ENCODE peak calls at places on chromosomes 4 and X, in four cellular contexts. Z is uterus, L is mammary epithelial cell, B is lung. J is an unnamed sample. For H3K4me1, the result is how much of the 10 kb centered on the place peaks cover.

GRCh38 chrX:17697191-17697590 is 40.1 kb upstream of the SCML1 start:
- DNase-seq in Z (no peak), L (peak), B (no peak), J (no peak)

GRCh38 chrX:48491809-48492208 is 15.8 kb downstream of the FTSJ1 start:
- DNase-seq in Z (no peak), L (no peak), B (no peak), J (no peak)

GRCh38 chr4:86891785-86892638 is at the start of gene C4orf36:
- DNase-seq in Z (peak), L (peak), B (peak), J (peak)

GRCh38 chr4:100494166-100494565 is 23.7 kb downstream of the EMCN start:
- DNase-seq in Z (no peak), L (peak), B (no peak), J (no peak)

GRCh38 chrX:119981286-119982070 is 37.9 kb upstream of the NKAP start:
- DNase-seq in Z (no peak), L (peak), B (no peak), J (no peak)

GRCh38 chr4:52376107-52376704 is 282.9 kb downstream of the USP46 start:
- DNase-seq in Z (peak), L (peak), B (no peak), J (no peak)

GRCh38 chr4:20159516-20159915 is 92.2 kb upstream of the SLIT2 start:
- DNase-seq in Z (no peak), L (no peak), B (no peak), J (no peak)

GRCh38 chr4:177108708-177109107 is 201.0 kb upstream of the NEIL3 start:
- DNase-seq in Z (no peak), L (peak), B (no peak), J (no peak)

GRCh38 chr4:182724414-182724813 is 192.8 kb downstream of the DCTD start:
- DNase-seq in Z (no peak), L (peak), B (no peak), J (no peak)

GRCh38 chrX:44914532-44915198 is 41.7 kb downstream of the KDM6A start:
- DNase-seq in Z (no peak), L (no peak), B (no peak), J (no peak)

GRCh38 chrX:129361566-129361965 is 161.7 kb downstream of the SMARCA1 start:
- DNase-seq in Z (no peak), L (no peak), B (no peak), J (no peak)

GRCh38 chr4:182533948-182534347 is 290.7 kb downstream of the TENM3 start:
- DNase-seq in Z (no peak), L (peak), B (no peak), J (no peak)

GRCh38 chrX:143500751-143501150 is 16.5 kb downstream of the SPANXN3 start:
- DNase-seq in Z (no peak), L (no peak), B (no peak), J (no peak)

GRCh38 chrX:22795680-22796079 is 204.1 kb upstream of the DDX53 start:
- DNase-seq in Z (no peak), L (peak), B (no peak), J (no peak)

GRCh38 chr4:148441624-148441985 is 609 bp downstream of the NR3C2 start:
- DNase-seq in Z (peak), L (no peak), B (no peak), J (no peak)

GRCh38 chrX:136910565-136911040 is 30.1 kb upstream of the RBMX start:
- DNase-seq in Z (no peak), L (no peak), B (no peak), J (no peak)

GRCh38 chr4:67879486-67879885 is 4.3 kb downstream of the TMPRSS11D start:
- DNase-seq in Z (no peak), L (no peak), B (no peak), J (no peak)

GRCh38 chrX:31301941-31302340 is 230.1 kb upstream of the FTHL17 start:
- DNase-seq in Z (no peak), L (no peak), B (no peak), J (no peak)

GRCh38 chr4:185820119-185821028 is 8.4 kb upstream of the SORBS2 start:
- DNase-seq in Z (no peak), L (no peak), B (no peak), J (no peak)

GRCh38 chr4:80215449-80216052 is 18.2 kb downstream of the PRDM8 start:
- DNase-seq in Z (no peak), L (no peak), B (no peak), J (no peak)

GRCh38 chrX:154727418-154728323 is 23.2 kb downstream of the GAB3 start:
- DNase-seq in Z (peak), L (peak), B (peak), J (no peak)
- H3K27ac ChIP-seq in Z (peak), L (peak), B (peak), J (no peak)

DNA sequence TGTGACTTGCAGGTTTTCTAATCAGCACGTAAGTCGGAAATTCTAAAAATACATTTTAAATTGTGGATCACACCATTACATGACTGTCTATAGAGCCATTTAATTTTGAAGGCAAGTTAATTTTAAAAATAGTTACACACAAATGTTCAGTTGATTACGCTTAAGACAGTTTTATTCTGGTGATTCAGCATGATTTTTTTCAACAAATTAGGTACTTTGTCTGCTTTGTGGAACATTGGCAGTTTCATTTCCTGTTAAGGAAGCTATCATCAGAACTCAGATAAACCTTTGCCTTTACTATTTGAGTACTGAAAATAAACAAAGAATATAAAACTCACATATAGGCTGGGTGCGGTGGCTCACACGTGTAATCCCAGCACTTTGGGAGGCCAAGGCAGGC is 19.5 kb downstream of the SAT1 start:
- DNase-seq in Z (no peak), L (no peak), B (no peak), J (no peak)
- H3K4me1 ChIP-seq in Z (under half), L (under half), B (under half), J (under half)

GRCh38 chrX:41153453-41153852 is 68.2 kb downstream of the USP9X start:
- DNase-seq in Z (no peak), L (peak), B (no peak), J (no peak)
- H3K27ac ChIP-seq in Z (no peak), L (no peak), B (no peak), J (no peak)

GRCh38 chr4:160652790-160653189 is 1511.0 kb downstream of the FSTL5 start:
- DNase-seq in Z (no peak), L (no peak), B (no peak), J (no peak)
- H3K4me1 ChIP-seq in Z (under half), L (under half), B (under half), J (under half)

GRCh38 chr4:41203169-41203568 is 11.2 kb downstream of the APBB2 start:
- DNase-seq in Z (no peak), L (no peak), B (no peak), J (no peak)
- H3K27ac ChIP-seq in Z (peak), L (no peak), B (peak), J (no peak)

GRCh38 chr4:3877236-3877635 is 111.1 kb downstream of the ADRA2C start:
- DNase-seq in Z (no peak), L (no peak), B (no peak), J (no peak)

GRCh38 chr4:3873446-3874415 is 107.5 kb downstream of the ADRA2C start:
- DNase-seq in Z (no peak), L (no peak), B (no peak), J (no peak)

GRCh38 chr4:3877868-3878267 is 111.7 kb downstream of the ADRA2C start:
- DNase-seq in Z (no peak), L (no peak), B (no peak), J (no peak)

GRCh38 chr4:3874525-3875110 is 108.4 kb downstream of the ADRA2C start:
- DNase-seq in Z (no peak), L (no peak), B (no peak), J (no peak)

GRCh38 chr4:3875466-3875865 is 109.3 kb downstream of the ADRA2C start:
- DNase-seq in Z (no peak), L (no peak), B (no peak), J (no peak)
- H3K4me1 ChIP-seq in Z (under half), L (under half), B (under half), J (under half)

DNA sequence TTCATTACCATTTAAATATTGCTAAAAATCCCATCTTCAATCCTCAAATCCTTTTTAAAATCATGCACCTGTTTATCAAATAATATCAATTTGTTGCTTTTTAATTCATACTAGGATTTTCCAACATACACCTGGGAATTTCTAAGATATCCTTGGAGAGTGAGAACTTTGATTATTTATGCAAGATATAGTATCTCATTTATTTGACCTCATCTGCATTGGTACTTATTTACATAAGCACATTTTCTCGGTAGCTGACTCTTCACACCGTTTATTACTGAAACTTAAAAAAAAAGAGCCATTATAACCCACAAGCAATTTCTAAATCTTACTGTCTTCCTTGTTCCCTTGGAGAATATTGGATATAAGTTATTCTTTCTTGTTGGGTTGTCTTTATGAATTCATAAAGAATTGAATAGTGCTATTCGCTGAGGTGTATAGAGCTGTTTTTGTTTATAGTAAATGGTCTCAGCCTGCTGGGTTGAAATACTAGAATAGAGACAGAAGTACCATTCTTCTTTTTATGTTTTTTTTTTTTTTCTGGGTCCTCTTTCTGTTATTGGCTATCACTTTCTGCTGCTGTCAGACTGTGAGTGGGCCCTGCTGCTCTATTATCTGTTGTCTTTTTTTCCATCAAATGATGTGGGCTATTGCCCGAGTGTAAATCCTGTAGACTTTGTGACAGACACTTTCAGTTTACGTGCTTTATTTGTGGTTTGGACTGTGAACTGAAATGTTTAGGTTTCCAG is 2.9 kb downstream of the UGT8 start:
- DNase-seq in Z (no peak), L (no peak), B (no peak), J (no peak)
- H3K27ac ChIP-seq in Z (no peak), L (no peak), B (no peak), J (no peak)

DNA sequence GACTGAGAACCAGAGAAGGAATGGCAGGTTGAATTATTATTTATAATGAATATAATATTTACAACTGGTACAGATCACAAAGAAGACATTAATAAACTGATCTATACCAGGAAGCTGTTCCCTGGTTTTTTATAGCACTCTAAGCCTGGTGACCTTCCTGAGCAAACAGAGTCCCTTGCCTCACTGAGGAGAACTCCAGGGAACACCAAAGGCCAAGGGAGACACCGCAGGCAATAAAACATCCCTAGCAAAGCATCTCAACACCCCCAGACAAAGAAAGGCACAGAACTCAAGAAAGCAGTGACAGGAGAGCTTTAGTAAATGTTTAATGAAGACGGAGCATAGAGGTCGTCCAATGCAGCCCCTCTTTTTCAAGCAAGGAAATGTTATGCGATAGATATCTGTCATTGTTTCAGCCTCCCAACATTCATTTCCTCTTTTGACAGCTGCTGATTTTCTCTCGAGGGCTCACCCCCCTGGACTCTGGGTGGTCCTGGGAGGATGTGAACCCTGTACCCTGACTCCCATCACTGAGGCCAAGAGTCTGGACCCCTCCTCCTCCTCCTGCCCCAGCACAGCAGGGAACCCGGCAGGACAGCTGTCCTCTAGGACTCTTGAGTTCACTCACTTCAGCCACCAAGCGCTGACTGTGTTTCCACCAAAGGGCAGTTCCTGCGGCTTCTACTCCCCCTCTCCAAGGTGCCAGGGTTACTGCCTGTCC is 342.5 kb upstream of the GATB start:
- DNase-seq in Z (no peak), L (no peak), B (no peak), J (no peak)
- H3K4me1 ChIP-seq in Z (under half), L (under half), B (under half), J (half or more)

GRCh38 chr4:38386011-38386551 is 277.9 kb upstream of the KLF3 start:
- DNase-seq in Z (no peak), L (no peak), B (no peak), J (no peak)
- H3K27ac ChIP-seq in Z (peak), L (no peak), B (no peak), J (no peak)

GRCh38 chr4:1290165-1290977 is 680 bp downstream of the MAEA start:
- DNase-seq in Z (no peak), L (peak), B (no peak), J (no peak)
- H3K4me1 ChIP-seq in Z (under half), L (under half), B (under half), J (under half)

J was measured in naive thymus-derived CD4-positive, alpha-beta T cell.